ENCODE peak calls at places on chromosomes 12 and 14, in nine cellular contexts. H is non-pigmented ciliary epithelial cell; C is activated CD8-positive, alpha-beta memory T cell treated with anti-CD3 and anti-CD28 coated beads for 24 hours; X is MM.1S; W is HTR-8/SVneo; O is nucleus accumbens; Q is AG09319; I is neuronal stem cell; D is amniotic stem cell. Y is an unnamed sample.

GRCh38 chr14:104117341-104118005 is 20.9 kb upstream of the KIF26A start:
- DNase-seq in X (no peak), Q (no peak), D (no peak), O (no peak), C (no peak), W (no peak), I (no peak), H (no peak), Y (no peak)

GRCh38 chr12:15638231-15638630 is 151.0 kb downstream of the EPS8 start:
- DNase-seq in I (no peak), O (no peak), H (no peak), W (no peak), X (no peak), Q (no peak), D (no peak), C (no peak), Y (no peak)

GRCh38 chr12:121964813-121965643 is 46.6 kb downstream of the CFAP251 start:
- DNase-seq in W (peak), I (no peak), H (no peak), D (no peak), C (no peak), X (no peak), Q (no peak), O (no peak), Y (no peak)

GRCh38 chr14:70917633-70918032 is 10.4 kb downstream of the PCNX1 start:
- DNase-seq in I (no peak), O (no peak), Q (no peak), C (no peak), W (no peak), D (no peak), H (no peak), X (no peak), Y (no peak)

GRCh38 chr12:8156845-8157244 is at the start of gene ZNF705A:
- DNase-seq in I (no peak), X (no peak), O (no peak), Q (no peak), W (peak), D (peak), H (peak), C (no peak), Y (no peak)

GRCh38 chr12:10169094-10169493 is 2.8 kb downstream of the OLR1 start:
- DNase-seq in D (no peak), W (no peak), C (no peak), Q (no peak), X (no peak), H (no peak), I (no peak), O (no peak), Y (no peak)

GRCh38 chr12:128178971-128179370 is 88.0 kb upstream of the TMEM132C start:
- DNase-seq in Q (no peak), O (no peak), X (no peak), D (no peak), H (no peak), C (no peak), I (no peak), W (no peak), Y (no peak)

GRCh38 chr12:104108755-104109445 is 29.1 kb downstream of the NFYB start:
- DNase-seq in Q (peak), W (peak), X (peak), H (peak), C (peak), I (peak), O (peak), D (peak), Y (no peak)

GRCh38 chr12:117857632-117858274 is 111.0 kb downstream of the KSR2 start:
- DNase-seq in O (no peak), I (peak), D (no peak), H (no peak), X (peak), C (peak), Q (no peak), W (no peak), Y (no peak)

GRCh38 chr14:105300542-105301102 is at the start of gene BRF1:
- DNase-seq in Q (peak), W (peak), O (peak), I (peak), H (peak), X (peak), C (peak), D (peak), Y (peak)

GRCh38 chr12:20050166-20050565 is 318.2 kb upstream of the PDE3A start:
- DNase-seq in D (no peak), H (no peak), O (no peak), Q (no peak), I (no peak), C (no peak), W (no peak), X (no peak), Y (no peak)

GRCh38 chr14:96594961-96595360 is 92.8 kb downstream of the PAPOLA start:
- DNase-seq in O (no peak), I (no peak), D (no peak), H (no peak), Q (no peak), C (no peak), W (no peak), X (no peak), Y (no peak)

GRCh38 chr12:78293039-78293686 is 462.5 kb downstream of the NAV3 start:
- DNase-seq in W (no peak), H (peak), C (no peak), I (no peak), Q (no peak), X (no peak), O (no peak), D (no peak), Y (no peak)

GRCh38 chr12:64389154-64389553 is 1.4 kb downstream of the C12orf56 start:
- DNase-seq in D (no peak), Q (no peak), X (no peak), H (no peak), C (no peak), I (no peak), W (no peak), O (no peak), Y (no peak)

GRCh38 chr14:89276424-89276975 is 140.5 kb downstream of the FOXN3 start:
- DNase-seq in X (no peak), D (no peak), O (no peak), H (peak), I (no peak), W (peak), C (peak), Q (no peak), Y (no peak)

GRCh38 chr14:71497645-71498086 is 434.6 kb upstream of the RGS6 start:
- DNase-seq in D (no peak), W (peak), O (no peak), Q (no peak), C (no peak), X (peak), I (no peak), H (no peak), Y (no peak)

GRCh38 chr12:87603727-87604126 is 425.5 kb downstream of the C12orf50 start:
- DNase-seq in C (no peak), D (no peak), X (no peak), W (no peak), I (no peak), Q (no peak), H (peak), O (no peak), Y (no peak)

GRCh38 chr12:89433634-89434033 is 81.3 kb upstream of the DUSP6 start:
- DNase-seq in D (no peak), C (no peak), I (no peak), H (no peak), Q (no peak), W (no peak), O (no peak), X (no peak), Y (no peak)

GRCh38 chr12:48925218-48925871 is at the start of gene FKBP11:
- DNase-seq in C (peak), H (no peak), Q (no peak), X (peak), O (no peak), W (peak), D (no peak), I (no peak), Y (no peak)

GRCh38 chr12:95319694-95320331 is 102.2 kb downstream of the VEZT start:
- DNase-seq in I (no peak), D (no peak), C (no peak), W (no peak), Q (no peak), H (no peak), X (no peak), O (no peak), Y (no peak)

GRCh38 chr12:25052191-25053020 is 103.5 kb upstream of the BCAT1 start:
- DNase-seq in W (no peak), O (no peak), H (no peak), C (peak), I (no peak), Q (no peak), X (peak), D (no peak), Y (peak)

GRCh38 chr14:22070119-22070982 is 396.7 kb upstream of the OR4E1 start:
- DNase-seq in O (no peak), D (no peak), X (peak), W (no peak), Q (no peak), H (no peak), C (peak), I (no peak), Y (no peak)

GRCh38 chr12:15589328-15590032 is 199.7 kb downstream of the EPS8 start:
- DNase-seq in D (no peak), Q (no peak), C (no peak), X (no peak), O (no peak), W (no peak), I (no peak), H (no peak), Y (no peak)

GRCh38 chr12:94749890-94750289 is 99.5 kb upstream of the TMCC3 start:
- DNase-seq in I (no peak), W (no peak), C (no peak), Q (no peak), O (no peak), H (no peak), D (no peak), X (no peak), Y (no peak)

GRCh38 chr12:126663304-126664094 is 1598.3 kb downstream of the AACS start:
- DNase-seq in D (no peak), Q (no peak), I (peak), H (no peak), W (no peak), O (no peak), C (no peak), X (no peak), Y (no peak)

GRCh38 chr14:61925043-61925442 is 162.8 kb downstream of the SNAPC1 start:
- DNase-seq in C (no peak), I (no peak), O (peak), D (no peak), W (peak), Q (no peak), X (no peak), H (no peak), Y (no peak)

GRCh38 chr12:45439039-45439438 is 223.1 kb downstream of the ANO6 start:
- DNase-seq in Q (no peak), C (no peak), H (no peak), X (no peak), I (no peak), D (no peak), W (no peak), O (no peak), Y (no peak)

GRCh38 chr12:131789638-131790037 is 38.6 kb upstream of the MMP17 start:
- DNase-seq in C (no peak), W (no peak), X (no peak), Q (no peak), O (no peak), D (no peak), I (no peak), H (no peak), Y (no peak)

GRCh38 chr14:26328766-26329165 is 269.1 kb downstream of the NOVA1 start:
- DNase-seq in I (no peak), O (no peak), W (no peak), X (no peak), Q (no peak), H (no peak), D (no peak), C (no peak), Y (no peak)

GRCh38 chr12:24780969-24781368 is 167.9 kb downstream of the BCAT1 start:
- DNase-seq in I (no peak), H (no peak), C (no peak), W (no peak), D (peak), Q (peak), X (peak), O (no peak), Y (no peak)

GRCh38 chr14:23681337-23681736 is 45.2 kb downstream of the DHRS2 start:
- DNase-seq in O (no peak), C (no peak), X (no peak), W (no peak), Q (no peak), H (no peak), D (no peak), I (no peak), Y (no peak)

GRCh38 chr12:103841690-103842584 is 903 bp upstream of the NT5DC3 start:
- DNase-seq in Q (no peak), D (peak), W (peak), C (peak), X (peak), O (no peak), I (peak), H (no peak), Y (no peak)

GRCh38 chr14:30426463-30426862 is 132.5 kb upstream of the G2E3 start:
- DNase-seq in Q (no peak), X (no peak), I (no peak), O (no peak), H (no peak), D (no peak), W (no peak), C (no peak), Y (no peak)

GRCh38 chr12:124786065-124786964 is 77.3 kb downstream of the SCARB1 start:
- DNase-seq in I (peak), Q (peak), W (no peak), C (no peak), O (peak), D (peak), H (no peak), X (no peak), Y (no peak)